ENCODE peak calls at places on chromosomes 12 and 14, in six cellular contexts. E is putamen; V is stimulated activated naive CD4-positive, alpha-beta T cell; R is choroid plexus epithelial cell; O is T-helper 2 cell; U is NCI-H2171 treated with DMSO at 0.1 percent for 48 hours. Y is an unnamed sample.

GRCh38 chr12:107091989-107092641 is 1.2 kb downstream of the CRY1 start:
- DNase-seq in E (peak; percentile 70), V (no peak), R (peak; percentile 98), O (peak; percentile 42), U (peak; percentile 93), Y (peak; percentile 3)

GRCh38 chr12:105330283-105330937 is at the start of gene C12orf75:
- DNase-seq in E (peak; percentile 34), V (peak; percentile 66), R (peak; percentile 69), O (peak; percentile 90), U (peak; percentile 80), Y (peak; percentile 75)

GRCh38 chr14:106766145-106766544 is 1239.8 kb downstream of the TMEM121 start:
- DNase-seq in E (no peak), V (no peak), R (no peak), O (no peak), U (no peak), Y (no peak)

GRCh38 chr14:36503771-36504741 is 16.0 kb downstream of the NKX2-1 start:
- DNase-seq in E (no peak), V (no peak), R (no peak), O (no peak), U (no peak), Y (no peak)

GRCh38 chr12:57384512-57384911 is 46.3 kb downstream of the R3HDM2 start:
- DNase-seq in E (no peak), V (no peak), R (no peak), O (no peak), U (no peak), Y (no peak)

GRCh38 chr14:102356280-102356679 is 6.4 kb downstream of the CINP start:
- DNase-seq in E (no peak), V (no peak), R (no peak), O (no peak), U (no peak), Y (no peak)

GRCh38 chr12:6452908-6453630 is 1.2 kb downstream of the TAPBPL start:
- DNase-seq in E (no peak), V (no peak), R (no peak), O (no peak), U (no peak), Y (no peak)

GRCh38 chr12:124296916-124297351 is 2.0 kb downstream of the RFLNA start:
- DNase-seq in E (no peak), V (no peak), R (no peak), O (no peak), U (no peak), Y (no peak)

GRCh38 chr14:92794547-92794941 is 439 bp downstream of the GOLGA5 start:
- DNase-seq in E (no peak), V (no peak), R (no peak), O (no peak), U (no peak), Y (no peak)

GRCh38 chr14:103281496-103282231 is 52.4 kb upstream of the EIF5 start:
- DNase-seq in E (no peak), V (no peak), R (peak; percentile 79), O (no peak), U (peak; percentile 93), Y (no peak)

GRCh38 chr12:19158909-19159308 is 29.4 kb downstream of the PLEKHA5 start:
- DNase-seq in E (no peak), V (no peak), R (peak; percentile 79), O (no peak), U (no peak), Y (no peak)

GRCh38 chr14:95998656-95999055 is 40.5 kb upstream of the C14orf132 start:
- DNase-seq in E (peak; percentile 39), V (no peak), R (peak; percentile 73), O (no peak), U (peak; percentile 76), Y (no peak)

GRCh38 chr12:34406228-34406995 is 384.1 kb downstream of the ALG10 start:
- DNase-seq in E (no peak), V (no peak), R (no peak), O (no peak), U (no peak), Y (peak; percentile 0)

GRCh38 chr12:93135286-93136239 is 206.5 kb upstream of the EEA1 start:
- DNase-seq in E (no peak), V (no peak), R (peak; percentile 81), O (no peak), U (no peak), Y (no peak)

GRCh38 chr12:3168775-3169221 is 91.6 kb downstream of the TSPAN9 start:
- DNase-seq in E (no peak), V (no peak), R (peak; percentile 96), O (no peak), U (peak; percentile 25), Y (no peak)

GRCh38 chr12:14256139-14256538 is 109.3 kb upstream of the ATF7IP start:
- DNase-seq in E (no peak), V (no peak), R (peak; percentile 55), O (peak; percentile 46), U (no peak), Y (peak; percentile 38)

GRCh38 chr14:43792980-43793379 is 714.1 kb downstream of the FSCB start:
- DNase-seq in E (no peak), V (no peak), R (peak; percentile 0), O (no peak), U (no peak), Y (no peak)

GRCh38 chr12:56671608-56672007 is 16.5 kb downstream of the PTGES3 start:
- DNase-seq in E (no peak), V (no peak), R (no peak), O (no peak), U (no peak), Y (no peak)

GRCh38 chr14:71799831-71800230 is 132.4 kb upstream of the RGS6 start:
- DNase-seq in E (no peak), V (no peak), R (no peak), O (no peak), U (no peak), Y (no peak)

GRCh38 chr12:110281549-110282342 is 699 bp downstream of the ATP2A2 start:
- DNase-seq in E (peak; percentile 30), V (peak; percentile 49), R (peak; percentile 53), O (peak; percentile 9), U (peak; percentile 40), Y (peak; percentile 3)

GRCh38 chr12:55610598-55610997 is 26.1 kb upstream of the OR10P1 start:
- DNase-seq in E (no peak), V (no peak), R (no peak), O (no peak), U (no peak), Y (no peak)

GRCh38 chr12:100201604-100202423 is 1.2 kb downstream of the ACTR6 start:
- DNase-seq in E (no peak), V (no peak), R (no peak), O (no peak), U (no peak), Y (no peak)

GRCh38 chr12:123267991-123268843 is 3.4 kb downstream of the CDK2AP1 start:
- DNase-seq in E (peak; percentile 85), V (no peak), R (no peak), O (no peak), U (peak; percentile 50), Y (no peak)

GRCh38 chr12:131345521-131346436 is 365.1 kb upstream of the SFSWAP start:
- DNase-seq in E (no peak), V (no peak), R (no peak), O (no peak), U (no peak), Y (no peak)

GRCh38 chr12:108701779-108702435 is 29.4 kb downstream of the CORO1C start:
- DNase-seq in E (no peak), V (no peak), R (peak; percentile 85), O (no peak), U (peak; percentile 32), Y (no peak)

GRCh38 chr12:53234236-53234635 is 2.2 kb upstream of the RARG start:
- DNase-seq in E (no peak), V (no peak), R (no peak), O (no peak), U (no peak), Y (no peak)

GRCh38 chr14:61764342-61765122 is 2.3 kb downstream of the SNAPC1 start:
- DNase-seq in E (no peak), V (no peak), R (no peak), O (no peak), U (no peak), Y (no peak)

GRCh38 chr14:90740081-90740480 is 76.1 kb downstream of the TTC7B start:
- DNase-seq in E (no peak), V (no peak), R (no peak), O (no peak), U (no peak), Y (no peak)

GRCh38 chr14:77099425-77100167 is 1.5 kb downstream of the CIPC start:
- DNase-seq in E (no peak), V (no peak), R (peak; percentile 88), O (no peak), U (peak; percentile 66), Y (no peak)

GRCh38 chr14:104972301-104973211 is 5.6 kb downstream of the AHNAK2 start:
- DNase-seq in E (no peak), V (no peak), R (no peak), O (no peak), U (peak; percentile 73), Y (no peak)

GRCh38 chr12:129440278-129440677 is 463.5 kb downstream of the TMEM132D start:
- DNase-seq in E (no peak), V (no peak), R (peak; percentile 9), O (no peak), U (no peak), Y (no peak)

GRCh38 chr12:132030367-132031038 is 80.8 kb downstream of the EP400 start:
- DNase-seq in E (peak; percentile 86), V (no peak), R (peak; percentile 52), O (no peak), U (no peak), Y (no peak)

GRCh38 chr12:23197266-23197665 is 572.3 kb downstream of the ETNK1 start:
- DNase-seq in E (no peak), V (no peak), R (peak; percentile 3), O (no peak), U (no peak), Y (no peak)

GRCh38 chr12:96219700-96220206 is 25.6 kb downstream of the ELK3 start:
- DNase-seq in E (no peak), V (no peak), R (peak; percentile 94), O (no peak), U (peak; percentile 75), Y (no peak)

GRCh38 chr12:109732321-109733305 is 19.0 kb downstream of the FAM222A start:
- DNase-seq in E (no peak), V (no peak), R (no peak), O (no peak), U (no peak), Y (no peak)

GRCh38 chr14:102164241-102164641 is 24.5 kb downstream of the WDR20 start:
- DNase-seq in E (no peak), V (no peak), R (peak; percentile 63), O (no peak), U (no peak), Y (no peak)

GRCh38 chr14:66645716-66646115 is 137.8 kb downstream of the GPHN start:
- DNase-seq in E (no peak), V (no peak), R (no peak), O (no peak), U (no peak), Y (no peak)

GRCh38 chr14:21023817-21024667 is 819 bp downstream of the NDRG2 start:
- DNase-seq in E (no peak), V (peak; percentile 20), R (no peak), O (no peak), U (no peak), Y (no peak)